ENCODE peak calls at places on chromosomes 5 and 9, in eight cellular contexts. One of them, this sample, is unnamed.

GRCh38 chr9:127694890-127695735 is 11.7 kb upstream of the CFAP157 start:
- DNase-seq in astrocyte: no peak
- DNase-seq in stomach: no peak
- DNase-seq in mucosa of descending colon: no peak
- DNase-seq in Caco-2: no peak
- DNase-seq in cardiac fibroblast: no peak
- DNase-seq in GM06990: no peak
- DNase-seq in NB4: no peak
- DNase-seq in this sample: no peak

GRCh38 chr9:75918909-75919308 is 28.4 kb downstream of the PCSK5 start:
- DNase-seq in astrocyte: no peak
- DNase-seq in stomach: no peak
- DNase-seq in mucosa of descending colon: no peak
- DNase-seq in Caco-2: no peak
- DNase-seq in cardiac fibroblast: no peak
- DNase-seq in GM06990: no peak
- DNase-seq in NB4: no peak
- DNase-seq in this sample: no peak

GRCh38 chr5:56002303-56002702 is 7.5 kb upstream of the IL6ST start:
- DNase-seq in astrocyte: no peak
- DNase-seq in stomach: no peak
- DNase-seq in mucosa of descending colon: no peak
- DNase-seq in Caco-2: no peak
- DNase-seq in cardiac fibroblast: no peak
- DNase-seq in GM06990: no peak
- DNase-seq in NB4: no peak
- DNase-seq in this sample: no peak

GRCh38 chr5:132506094-132506692 is 15.6 kb upstream of the IRF1 start:
- DNase-seq in astrocyte: peak; percentile 95
- DNase-seq in stomach: no peak
- DNase-seq in mucosa of descending colon: no peak
- DNase-seq in Caco-2: peak; percentile 46
- DNase-seq in cardiac fibroblast: peak; percentile 94
- DNase-seq in GM06990: no peak
- DNase-seq in NB4: peak; percentile 64
- DNase-seq in this sample: peak; percentile 62

GRCh38 chr5:120239076-120239475 is 225.0 kb upstream of the PRR16 start:
- DNase-seq in astrocyte: no peak
- DNase-seq in stomach: no peak
- DNase-seq in mucosa of descending colon: no peak
- DNase-seq in Caco-2: no peak
- DNase-seq in cardiac fibroblast: no peak
- DNase-seq in GM06990: no peak
- DNase-seq in NB4: no peak
- DNase-seq in this sample: no peak

GRCh38 chr9:89542461-89543021 is 44.6 kb upstream of the SEMA4D start:
- DNase-seq in astrocyte: no peak
- DNase-seq in stomach: no peak
- DNase-seq in mucosa of descending colon: no peak
- DNase-seq in Caco-2: no peak
- DNase-seq in cardiac fibroblast: no peak
- DNase-seq in GM06990: no peak
- DNase-seq in NB4: no peak
- DNase-seq in this sample: no peak

GRCh38 chr5:141668601-141669265 is 13.3 kb downstream of the ARAP3 start:
- DNase-seq in astrocyte: peak; percentile 29
- DNase-seq in stomach: no peak
- DNase-seq in mucosa of descending colon: no peak
- DNase-seq in Caco-2: no peak
- DNase-seq in cardiac fibroblast: no peak
- DNase-seq in GM06990: no peak
- DNase-seq in NB4: no peak
- DNase-seq in this sample: no peak

GRCh38 chr5:65855758-65856157 is 70.6 kb upstream of the ERBIN start:
- DNase-seq in astrocyte: no peak
- DNase-seq in stomach: no peak
- DNase-seq in mucosa of descending colon: no peak
- DNase-seq in Caco-2: no peak
- DNase-seq in cardiac fibroblast: no peak
- DNase-seq in GM06990: no peak
- DNase-seq in NB4: no peak
- DNase-seq in this sample: no peak

GRCh38 chr9:72443855-72444254 is 77.6 kb upstream of the TMC1 start:
- DNase-seq in astrocyte: no peak
- DNase-seq in stomach: no peak
- DNase-seq in mucosa of descending colon: no peak
- DNase-seq in Caco-2: no peak
- DNase-seq in cardiac fibroblast: no peak
- DNase-seq in GM06990: peak; percentile 60
- DNase-seq in NB4: peak; percentile 71
- DNase-seq in this sample: peak; percentile 72

GRCh38 chr5:89181546-89181945 is 298.6 kb upstream of the MEF2C start:
- DNase-seq in astrocyte: no peak
- DNase-seq in stomach: no peak
- DNase-seq in mucosa of descending colon: no peak
- DNase-seq in Caco-2: no peak
- DNase-seq in cardiac fibroblast: no peak
- DNase-seq in GM06990: no peak
- DNase-seq in NB4: no peak
- DNase-seq in this sample: no peak

GRCh38 chr9:115035872-115036612 is 81.9 kb downstream of the TNC start:
- DNase-seq in astrocyte: peak; percentile 99
- DNase-seq in stomach: no peak
- DNase-seq in mucosa of descending colon: no peak
- DNase-seq in Caco-2: no peak
- DNase-seq in cardiac fibroblast: peak; percentile 36
- DNase-seq in GM06990: peak; percentile 52
- DNase-seq in NB4: peak; percentile 61
- DNase-seq in this sample: peak; percentile 69

GRCh38 chr5:141598389-141599360 is 20.1 kb downstream of the DIAPH1 start:
- DNase-seq in astrocyte: peak; percentile 57
- DNase-seq in stomach: no peak
- DNase-seq in mucosa of descending colon: no peak
- DNase-seq in Caco-2: no peak
- DNase-seq in cardiac fibroblast: no peak
- DNase-seq in GM06990: no peak
- DNase-seq in NB4: no peak
- DNase-seq in this sample: no peak

GRCh38 chr5:24401767-24402166 is 243.0 kb downstream of the CDH10 start:
- DNase-seq in astrocyte: peak; percentile 12
- DNase-seq in stomach: no peak
- DNase-seq in mucosa of descending colon: no peak
- DNase-seq in Caco-2: no peak
- DNase-seq in cardiac fibroblast: peak; percentile 13
- DNase-seq in GM06990: no peak
- DNase-seq in NB4: no peak
- DNase-seq in this sample: no peak

GRCh38 chr9:32783168-32783891 is at the start of gene TMEM215:
- DNase-seq in astrocyte: no peak
- DNase-seq in stomach: no peak
- DNase-seq in mucosa of descending colon: no peak
- DNase-seq in Caco-2: no peak
- DNase-seq in cardiac fibroblast: no peak
- DNase-seq in GM06990: no peak
- DNase-seq in NB4: no peak
- DNase-seq in this sample: no peak

GRCh38 chr5:127871448-127872153 is 168.4 kb downstream of the CCDC192 start:
- DNase-seq in astrocyte: no peak
- DNase-seq in stomach: no peak
- DNase-seq in mucosa of descending colon: no peak
- DNase-seq in Caco-2: no peak
- DNase-seq in cardiac fibroblast: peak; percentile 77
- DNase-seq in GM06990: no peak
- DNase-seq in NB4: no peak
- DNase-seq in this sample: no peak

GRCh38 chr9:19232830-19233194 is 2.3 kb downstream of the DENND4C start:
- DNase-seq in astrocyte: peak; percentile 57
- DNase-seq in stomach: no peak
- DNase-seq in mucosa of descending colon: no peak
- DNase-seq in Caco-2: no peak
- DNase-seq in cardiac fibroblast: peak; percentile 60
- DNase-seq in GM06990: peak; percentile 34
- DNase-seq in NB4: peak; percentile 33
- DNase-seq in this sample: peak; percentile 42

GRCh38 chr9:131468031-131468430 is 34.7 kb upstream of the POMT1 start:
- DNase-seq in astrocyte: no peak
- DNase-seq in stomach: no peak
- DNase-seq in mucosa of descending colon: no peak
- DNase-seq in Caco-2: no peak
- DNase-seq in cardiac fibroblast: no peak
- DNase-seq in GM06990: no peak
- DNase-seq in NB4: no peak
- DNase-seq in this sample: no peak

GRCh38 chr9:86721843-86722705 is 225.2 kb downstream of the GAS1 start:
- DNase-seq in astrocyte: peak; percentile 95
- DNase-seq in stomach: no peak
- DNase-seq in mucosa of descending colon: no peak
- DNase-seq in Caco-2: no peak
- DNase-seq in cardiac fibroblast: peak; percentile 97
- DNase-seq in GM06990: no peak
- DNase-seq in NB4: no peak
- DNase-seq in this sample: no peak

GRCh38 chr9:120390637-120391190 is 189.3 kb downstream of the CDK5RAP2 start:
- DNase-seq in astrocyte: no peak
- DNase-seq in stomach: no peak
- DNase-seq in mucosa of descending colon: no peak
- DNase-seq in Caco-2: no peak
- DNase-seq in cardiac fibroblast: no peak
- DNase-seq in GM06990: no peak
- DNase-seq in NB4: no peak
- DNase-seq in this sample: no peak

GRCh38 chr5:123359866-123360569 is 63.2 kb downstream of the CEP120 start:
- DNase-seq in astrocyte: no peak
- DNase-seq in stomach: no peak
- DNase-seq in mucosa of descending colon: no peak
- DNase-seq in Caco-2: no peak
- DNase-seq in cardiac fibroblast: peak; percentile 60
- DNase-seq in GM06990: no peak
- DNase-seq in NB4: no peak
- DNase-seq in this sample: no peak

DNA sequence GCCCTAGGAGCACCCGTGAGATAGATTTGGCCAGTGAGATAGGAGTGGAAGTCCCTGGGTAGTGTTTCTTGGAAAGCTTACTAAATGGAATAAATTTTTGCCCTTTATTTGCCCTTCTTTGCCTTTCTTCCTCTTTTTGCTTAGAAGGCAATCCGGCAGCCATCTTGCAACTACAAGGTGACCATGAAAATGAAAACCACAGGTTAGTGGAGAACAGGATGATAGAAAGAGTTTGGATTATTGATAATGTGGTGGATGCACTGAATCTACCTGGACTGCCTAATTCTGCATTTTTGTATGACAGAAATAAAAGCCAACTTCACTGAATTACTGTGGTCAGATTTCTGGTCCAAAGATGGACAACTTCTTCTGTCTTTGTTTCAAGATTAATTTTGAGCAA is 33.2 kb downstream of the TARS1 start:
- DNase-seq in astrocyte: no peak
- DNase-seq in stomach: no peak
- DNase-seq in mucosa of descending colon: no peak
- DNase-seq in Caco-2: no peak
- DNase-seq in cardiac fibroblast: no peak
- DNase-seq in GM06990: no peak
- DNase-seq in NB4: peak; percentile 5
- DNase-seq in this sample: no peak
- TF ChIP-seq CTCF in astrocyte: no peak
- TF ChIP-seq CTCF in stomach: no peak
- TF ChIP-seq CTCF in mucosa of descending colon: no peak
- TF ChIP-seq CTCF in Caco-2: no peak
- TF ChIP-seq CTCF in cardiac fibroblast: no peak
- TF ChIP-seq CTCF in GM06990: no peak
- TF ChIP-seq CTCF in NB4: no peak
- TF ChIP-seq CTCF in this sample: no peak

GRCh38 chr5:31581498-31582099 is 49.5 kb downstream of the C5orf22 start:
- DNase-seq in astrocyte: peak; percentile 26
- DNase-seq in stomach: no peak
- DNase-seq in mucosa of descending colon: no peak
- DNase-seq in Caco-2: peak; percentile 22
- DNase-seq in cardiac fibroblast: peak; percentile 67
- DNase-seq in GM06990: no peak
- DNase-seq in NB4: peak; percentile 55
- DNase-seq in this sample: no peak
- TF ChIP-seq CTCF in astrocyte: peak; percentile 35
- TF ChIP-seq CTCF in stomach: peak; percentile 12
- TF ChIP-seq CTCF in mucosa of descending colon: no peak
- TF ChIP-seq CTCF in Caco-2: peak; percentile 74
- TF ChIP-seq CTCF in cardiac fibroblast: peak; percentile 32
- TF ChIP-seq CTCF in GM06990: peak; percentile 32
- TF ChIP-seq CTCF in NB4: no peak
- TF ChIP-seq CTCF in this sample: peak; percentile 40

DNA sequence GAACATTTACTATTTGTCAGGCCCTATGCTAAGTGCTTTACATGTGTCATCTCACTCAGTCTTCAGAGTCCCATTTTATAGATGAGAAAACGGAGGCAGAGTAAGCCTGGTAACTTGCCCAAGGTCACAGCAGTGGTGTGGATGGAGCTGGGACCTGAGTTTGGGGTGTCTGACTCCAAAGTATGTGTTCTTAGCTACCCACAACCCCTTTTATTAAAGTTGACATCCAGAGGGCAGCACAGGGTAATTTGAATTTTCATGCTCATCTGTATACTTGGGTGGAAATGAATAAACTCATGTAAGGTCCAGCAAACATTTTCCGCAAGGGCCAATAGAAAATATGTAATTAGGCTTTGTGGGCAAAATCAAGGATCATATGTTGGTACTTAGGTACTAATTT is 93.4 kb upstream of the SLC25A48 start:
- DNase-seq in astrocyte: no peak
- DNase-seq in stomach: no peak
- DNase-seq in mucosa of descending colon: no peak
- DNase-seq in Caco-2: no peak
- DNase-seq in cardiac fibroblast: no peak
- DNase-seq in GM06990: no peak
- DNase-seq in NB4: no peak
- DNase-seq in this sample: no peak
- TF ChIP-seq CTCF in astrocyte: no peak
- TF ChIP-seq CTCF in stomach: no peak
- TF ChIP-seq CTCF in mucosa of descending colon: no peak
- TF ChIP-seq CTCF in Caco-2: no peak
- TF ChIP-seq CTCF in cardiac fibroblast: no peak
- TF ChIP-seq CTCF in GM06990: no peak
- TF ChIP-seq CTCF in NB4: no peak
- TF ChIP-seq CTCF in this sample: no peak

DNA sequence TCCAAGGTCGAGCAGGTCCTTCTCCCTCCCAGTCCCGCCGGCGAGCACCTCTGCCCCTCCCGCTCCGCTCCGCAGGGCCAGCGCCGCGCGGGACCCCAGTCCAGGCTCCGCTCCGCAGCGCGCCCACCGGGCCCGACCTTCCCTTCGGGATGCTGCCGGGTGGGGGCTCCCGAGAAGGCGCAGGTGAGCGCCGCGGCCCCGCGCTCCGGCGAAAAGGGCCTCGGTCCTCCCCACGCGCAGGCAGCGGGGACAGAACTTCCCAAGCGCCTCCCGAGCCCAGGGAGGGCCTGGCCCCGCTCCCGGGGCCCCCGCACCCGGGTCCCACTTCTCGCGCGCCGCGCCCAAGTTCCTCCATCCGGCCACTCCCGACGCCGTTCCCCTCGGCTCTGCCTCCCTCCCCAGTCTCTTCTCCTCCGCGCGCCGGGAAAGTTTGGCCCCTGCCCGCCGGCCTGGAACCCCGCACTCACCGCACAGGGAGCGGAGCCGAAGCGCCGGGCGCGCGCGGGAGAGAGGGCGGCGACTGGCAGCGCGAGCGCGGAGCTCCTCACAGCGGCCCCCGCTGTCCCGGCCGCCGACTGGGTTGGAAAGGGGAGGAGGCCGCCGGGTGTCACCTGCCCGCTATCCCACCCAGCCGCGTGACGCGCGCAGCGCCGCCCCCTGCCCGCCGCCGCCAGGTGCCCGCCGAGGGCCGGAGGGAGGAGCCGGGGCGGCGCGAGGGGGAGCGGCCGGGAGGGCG is at the start of gene ELOVL7:
- DNase-seq in astrocyte: peak; percentile 25
- DNase-seq in stomach: peak; percentile 79
- DNase-seq in mucosa of descending colon: peak; percentile 92
- DNase-seq in Caco-2: peak; percentile 96
- DNase-seq in cardiac fibroblast: peak; percentile 35
- DNase-seq in GM06990: peak; percentile 79
- DNase-seq in NB4: no peak
- DNase-seq in this sample: peak; percentile 83
- TF ChIP-seq CTCF in astrocyte: no peak
- TF ChIP-seq CTCF in stomach: peak; percentile 30
- TF ChIP-seq CTCF in mucosa of descending colon: no peak
- TF ChIP-seq CTCF in Caco-2: peak; percentile 36
- TF ChIP-seq CTCF in cardiac fibroblast: no peak
- TF ChIP-seq CTCF in GM06990: no peak
- TF ChIP-seq CTCF in NB4: no peak
- TF ChIP-seq CTCF in this sample: peak; percentile 42